ENCODE peak calls at places on chromosomes 3 and 15, in four cellular contexts. One of them, this sample, is unnamed.
A peak's percentile ranks its signal among the peaks of the same experiment; 100 is the strongest.

GRCh38 chr15:100314809-100315400 is 26.9 kb downstream of the ADAMTS17 start:
- DNase-seq in fibroblast of lung: no peak
- DNase-seq in mesendoderm: no peak
- DNase-seq in heart left ventricle: no peak
- DNase-seq in this sample: no peak

GRCh38 chr15:74542192-74543042 is 1.4 kb downstream of the ARID3B start:
- DNase-seq in heart left ventricle: no peak
- DNase-seq in mesendoderm: peak; percentile 51
- DNase-seq in fibroblast of lung: no peak
- DNase-seq in this sample: no peak

GRCh38 chr3:136891934-136892855 is 30.2 kb downstream of the NCK1 start:
- DNase-seq in fibroblast of lung: no peak
- DNase-seq in mesendoderm: peak; percentile 45
- DNase-seq in heart left ventricle: no peak
- DNase-seq in this sample: no peak

GRCh38 chr3:161142486-161142885 is 37.3 kb upstream of the B3GALNT1 start:
- DNase-seq in mesendoderm: no peak
- DNase-seq in heart left ventricle: no peak
- DNase-seq in fibroblast of lung: peak; percentile 80
- DNase-seq in this sample: no peak

GRCh38 chr3:49277357-49277723 is 308 bp upstream of the C3orf62 start:
- DNase-seq in fibroblast of lung: peak; percentile 21
- DNase-seq in heart left ventricle: no peak
- DNase-seq in mesendoderm: no peak
- DNase-seq in this sample: no peak

GRCh38 chr15:25717116-25717755 is 145.9 kb downstream of the ATP10A start:
- DNase-seq in heart left ventricle: no peak
- DNase-seq in fibroblast of lung: peak; percentile 69
- DNase-seq in mesendoderm: no peak
- DNase-seq in this sample: no peak

GRCh38 chr3:22671848-22672247 is 531.3 kb upstream of the UBE2E2 start:
- DNase-seq in heart left ventricle: no peak
- DNase-seq in mesendoderm: no peak
- DNase-seq in fibroblast of lung: no peak
- DNase-seq in this sample: no peak

GRCh38 chr15:94367726-94368535 is 136.6 kb downstream of the MCTP2 start:
- DNase-seq in mesendoderm: no peak
- DNase-seq in fibroblast of lung: no peak
- DNase-seq in heart left ventricle: no peak
- DNase-seq in this sample: no peak

GRCh38 chr3:79937567-79937966 is 169.8 kb upstream of the ROBO1 start:
- DNase-seq in fibroblast of lung: peak; percentile 62
- DNase-seq in heart left ventricle: no peak
- DNase-seq in mesendoderm: peak; percentile 92
- DNase-seq in this sample: no peak

GRCh38 chr3:156218353-156218744 is 98.0 kb downstream of the KCNAB1 start:
- DNase-seq in mesendoderm: peak; percentile 53
- DNase-seq in fibroblast of lung: peak; percentile 52
- DNase-seq in heart left ventricle: no peak
- DNase-seq in this sample: no peak

GRCh38 chr3:51941798-51942602 is at the start of the genes PARP3 and RRP9:
- DNase-seq in fibroblast of lung: peak; percentile 100
- DNase-seq in mesendoderm: peak; percentile 100
- DNase-seq in heart left ventricle: peak; percentile 100
- DNase-seq in this sample: peak; percentile 100

GRCh38 chr3:59877679-59878427 is 828.0 kb upstream of the CFAP20DC start:
- DNase-seq in mesendoderm: no peak
- DNase-seq in heart left ventricle: no peak
- DNase-seq in fibroblast of lung: peak; percentile 76
- DNase-seq in this sample: no peak

GRCh38 chr3:99499235-99499798 is 139.1 kb upstream of the COL8A1 start:
- DNase-seq in heart left ventricle: peak; percentile 46
- DNase-seq in fibroblast of lung: peak; percentile 54
- DNase-seq in mesendoderm: peak; percentile 44
- DNase-seq in this sample: peak; percentile 62

GRCh38 chr3:138442433-138442832 is 8.0 kb downstream of the ESYT3 start:
- DNase-seq in mesendoderm: peak; percentile 85
- DNase-seq in heart left ventricle: no peak
- DNase-seq in fibroblast of lung: peak; percentile 76
- DNase-seq in this sample: no peak

GRCh38 chr15:39358441-39359041 is 222.3 kb upstream of the THBS1 start:
- DNase-seq in mesendoderm: no peak
- DNase-seq in heart left ventricle: peak; percentile 49
- DNase-seq in fibroblast of lung: peak; percentile 89
- DNase-seq in this sample: peak; percentile 64

GRCh38 chr15:60893886-60894285 is 335.2 kb downstream of the RORA start:
- DNase-seq in fibroblast of lung: no peak
- DNase-seq in mesendoderm: no peak
- DNase-seq in heart left ventricle: no peak
- DNase-seq in this sample: no peak

GRCh38 chr3:134879991-134880390 is 84.9 kb downstream of the EPHB1 start:
- DNase-seq in fibroblast of lung: no peak
- DNase-seq in mesendoderm: no peak
- DNase-seq in heart left ventricle: no peak
- DNase-seq in this sample: no peak

GRCh38 chr15:63918317-63918672 is 84.5 kb upstream of the HERC1 start:
- DNase-seq in heart left ventricle: no peak
- DNase-seq in mesendoderm: no peak
- DNase-seq in fibroblast of lung: no peak
- DNase-seq in this sample: no peak

GRCh38 chr3:134642445-134643149 is 8.2 kb downstream of the KY start:
- DNase-seq in heart left ventricle: no peak
- DNase-seq in fibroblast of lung: no peak
- DNase-seq in mesendoderm: no peak
- DNase-seq in this sample: no peak

DNA sequence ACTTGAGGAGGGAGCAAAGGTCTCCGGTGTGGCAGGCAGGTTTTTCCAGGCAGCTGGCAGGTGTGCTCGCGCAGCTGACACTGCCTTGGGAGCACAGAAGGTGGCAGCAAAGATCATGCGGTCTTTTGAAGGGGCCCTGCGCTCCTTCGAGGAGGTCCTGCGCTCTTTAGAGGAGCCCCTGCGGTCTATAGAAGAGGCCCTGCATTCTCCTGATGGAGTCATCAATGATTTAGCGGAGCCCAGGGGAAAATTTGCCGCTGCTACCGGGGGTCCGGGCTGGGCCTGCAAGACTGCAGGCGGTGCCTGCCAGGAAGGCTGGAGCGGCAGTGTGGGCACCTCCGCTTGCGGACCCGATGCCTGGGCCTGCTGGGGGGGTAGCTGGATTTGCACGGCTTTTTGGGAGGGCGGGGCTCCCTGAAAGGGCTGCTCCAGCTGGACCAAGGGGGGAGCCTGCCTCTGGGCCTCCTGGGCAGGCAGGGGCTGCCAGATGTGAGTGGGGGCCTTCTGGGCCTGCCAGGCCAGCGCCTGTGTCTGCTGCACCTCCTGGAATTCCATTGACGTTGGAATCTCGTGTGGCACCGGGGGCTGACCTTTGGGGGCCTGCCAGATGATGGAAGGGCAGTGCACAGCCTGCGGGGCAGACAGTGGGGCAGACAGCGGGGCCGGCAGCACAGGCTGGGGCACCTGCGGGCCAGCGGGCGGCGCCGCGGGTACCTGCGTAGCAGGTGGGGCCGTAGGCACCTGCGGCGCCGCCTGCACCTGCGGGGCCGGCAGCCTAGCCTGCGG is 2.1 kb downstream of the MAGEL2 start:
- DNase-seq in fibroblast of lung: no peak
- DNase-seq in heart left ventricle: no peak
- DNase-seq in mesendoderm: peak; percentile 59
- DNase-seq in this sample: peak; percentile 42
- H3K4me1 ChIP-seq in fibroblast of lung: no peaks in the 10 kb centered on the region
- H3K4me1 ChIP-seq in heart left ventricle: no peaks in the 10 kb centered on the region
- H3K4me1 ChIP-seq in mesendoderm: no peaks in the 10 kb centered on the region
- H3K4me1 ChIP-seq in this sample: no peaks in the 10 kb centered on the region

GRCh38 chr3:27340524-27340923 is 28.7 kb downstream of the NEK10 start:
- DNase-seq in mesendoderm: no peak
- DNase-seq in fibroblast of lung: no peak
- DNase-seq in heart left ventricle: no peak
- DNase-seq in this sample: no peak

GRCh38 chr3:27345045-27345444 is 24.1 kb downstream of the NEK10 start:
- DNase-seq in mesendoderm: no peak
- DNase-seq in heart left ventricle: no peak
- DNase-seq in fibroblast of lung: no peak
- DNase-seq in this sample: no peak

GRCh38 chr3:27345493-27345892 is 23.7 kb downstream of the NEK10 start:
- DNase-seq in heart left ventricle: no peak
- DNase-seq in fibroblast of lung: no peak
- DNase-seq in mesendoderm: no peak
- DNase-seq in this sample: no peak

GRCh38 chr3:27344192-27344591 is 25.0 kb downstream of the NEK10 start:
- DNase-seq in mesendoderm: no peak
- DNase-seq in heart left ventricle: no peak
- DNase-seq in fibroblast of lung: no peak
- DNase-seq in this sample: no peak

DNA sequence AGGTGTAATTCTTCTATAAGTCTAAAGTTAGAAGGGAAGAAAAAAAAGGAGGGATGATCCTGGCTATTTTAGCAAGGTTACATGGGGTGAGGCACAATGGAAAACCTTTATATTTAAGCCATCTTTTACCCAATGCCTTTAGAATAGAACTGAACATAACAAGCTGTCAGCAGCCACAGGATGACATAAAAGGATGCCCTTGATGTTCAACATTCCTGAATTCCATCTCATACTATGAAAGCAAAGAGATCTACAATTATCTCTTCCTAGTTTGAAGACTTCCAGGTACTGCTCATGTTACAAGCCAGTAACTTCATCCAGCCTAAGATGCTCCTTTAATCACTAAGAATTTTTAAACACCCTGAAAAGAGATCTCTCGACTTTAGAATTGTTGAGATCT is 26.9 kb downstream of the NEK10 start:
- DNase-seq in fibroblast of lung: no peak
- DNase-seq in heart left ventricle: no peak
- DNase-seq in mesendoderm: no peak
- DNase-seq in this sample: no peak
- H3K27ac ChIP-seq in fibroblast of lung: no peak overlapping the region
- H3K27ac ChIP-seq in heart left ventricle: no peak overlapping the region
- H3K27ac ChIP-seq in mesendoderm: no peak overlapping the region
- H3K27ac ChIP-seq in this sample: no peak overlapping the region

DNA sequence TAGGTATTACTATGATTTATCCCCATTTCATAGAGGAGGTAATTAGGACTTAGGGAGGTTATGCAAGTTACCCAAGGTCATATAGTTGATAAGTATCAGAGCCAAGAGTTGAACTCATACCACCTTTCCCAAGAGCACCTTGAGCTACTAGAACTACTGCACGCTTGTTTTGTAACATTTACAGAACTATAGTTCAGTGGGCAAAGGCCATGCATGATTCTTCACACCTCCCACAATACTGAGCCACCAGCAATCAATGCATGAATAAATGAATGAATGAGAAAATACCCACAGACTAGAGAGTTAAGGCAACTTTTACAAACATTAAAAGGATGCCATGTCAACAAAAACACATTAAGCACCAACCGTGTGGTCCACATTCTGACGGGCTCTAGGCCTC is 46.8 kb downstream of the LIPC start:
- DNase-seq in mesendoderm: no peak
- DNase-seq in heart left ventricle: no peak
- DNase-seq in fibroblast of lung: no peak
- DNase-seq in this sample: no peak
- H3K4me1 ChIP-seq in mesendoderm: no peaks in the 10 kb centered on the region
- H3K4me1 ChIP-seq in heart left ventricle: no peaks in the 10 kb centered on the region
- H3K4me1 ChIP-seq in fibroblast of lung: peaks cover 2% of the 10 kb centered on the region
- H3K4me1 ChIP-seq in this sample: peaks cover 10% of the 10 kb centered on the region

GRCh38 chr3:12663936-12664908 is at the start of gene RAF1:
- DNase-seq in fibroblast of lung: peak; percentile 99
- DNase-seq in mesendoderm: peak; percentile 99
- DNase-seq in heart left ventricle: peak; percentile 99
- DNase-seq in this sample: peak; percentile 99

GRCh38 chr3:12663311-12663935 is 494 bp downstream of the RAF1 start:
- DNase-seq in fibroblast of lung: peak; percentile 57
- DNase-seq in heart left ventricle: peak; percentile 52
- DNase-seq in mesendoderm: no peak
- DNase-seq in this sample: no peak

GRCh38 chr3:12662593-12663310 is 1.2 kb downstream of the RAF1 start:
- DNase-seq in fibroblast of lung: peak; percentile 47
- DNase-seq in mesendoderm: peak; percentile 77
- DNase-seq in heart left ventricle: peak; percentile 49
- DNase-seq in this sample: peak; percentile 73

GRCh38 chr3:12660196-12660595 is 3.7 kb downstream of the RAF1 start:
- DNase-seq in fibroblast of lung: no peak
- DNase-seq in heart left ventricle: no peak
- DNase-seq in mesendoderm: no peak
- DNase-seq in this sample: no peak

GRCh38 chr3:12661926-12662592 is 1.9 kb downstream of the RAF1 start:
- DNase-seq in heart left ventricle: no peak
- DNase-seq in mesendoderm: no peak
- DNase-seq in fibroblast of lung: no peak
- DNase-seq in this sample: no peak
- H3K27ac ChIP-seq in heart left ventricle: peak overlapping the region; percentile 99
- H3K27ac ChIP-seq in mesendoderm: no peak overlapping the region
- H3K27ac ChIP-seq in fibroblast of lung: peak overlapping the region; percentile 98
- H3K27ac ChIP-seq in this sample: peak overlapping the region; percentile 36

DNA sequence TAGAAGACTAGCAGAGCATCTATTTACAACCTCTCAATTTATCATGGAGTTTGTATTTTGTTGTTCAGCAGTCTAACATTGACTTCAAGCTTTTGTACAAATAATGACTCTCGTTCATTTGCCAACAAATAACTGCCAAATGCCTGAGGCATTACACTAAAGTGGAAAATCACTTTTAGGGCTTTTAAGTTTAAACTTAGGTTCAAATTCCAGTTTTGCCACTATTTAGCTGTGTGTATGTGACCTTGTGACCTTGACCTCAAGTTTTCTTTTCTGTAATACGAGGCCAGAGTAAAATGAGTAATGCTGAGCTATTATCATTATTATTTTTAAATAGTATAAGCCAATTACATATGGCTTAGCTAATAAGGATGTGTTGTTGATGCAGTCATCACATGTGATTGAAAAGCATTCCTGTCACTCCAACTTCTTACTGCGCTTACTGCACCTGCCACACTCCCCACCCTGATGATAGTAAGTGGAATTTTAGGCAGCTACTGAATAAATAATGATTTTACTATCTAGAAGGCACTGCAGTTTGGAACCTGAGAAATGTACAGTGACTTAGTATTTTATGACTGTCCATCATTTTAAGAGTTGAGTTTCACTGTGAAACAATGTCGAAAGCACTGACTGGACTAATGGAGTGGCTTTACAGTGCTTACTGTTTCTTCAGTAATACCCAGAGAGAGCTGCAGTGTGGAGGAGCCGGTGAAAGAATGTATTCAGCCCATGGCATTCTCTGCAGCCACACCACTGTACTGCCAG is 16.3 kb downstream of the ARL8B start:
- DNase-seq in fibroblast of lung: peak; percentile 43
- DNase-seq in heart left ventricle: no peak
- DNase-seq in mesendoderm: no peak
- DNase-seq in this sample: no peak
- H3K4me1 ChIP-seq in fibroblast of lung: peaks cover 19% of the 10 kb centered on the region
- H3K4me1 ChIP-seq in heart left ventricle: peaks cover 20% of the 10 kb centered on the region
- H3K4me1 ChIP-seq in mesendoderm: no peaks in the 10 kb centered on the region
- H3K4me1 ChIP-seq in this sample: peaks cover 9% of the 10 kb centered on the region

GRCh38 chr3:14200841-14201240 is 22.2 kb downstream of the LSM3 start:
- DNase-seq in fibroblast of lung: no peak
- DNase-seq in heart left ventricle: no peak
- DNase-seq in mesendoderm: no peak
- DNase-seq in this sample: no peak
- H3K27ac ChIP-seq in fibroblast of lung: no peak overlapping the region
- H3K27ac ChIP-seq in heart left ventricle: no peak overlapping the region
- H3K27ac ChIP-seq in mesendoderm: no peak overlapping the region
- H3K27ac ChIP-seq in this sample: no peak overlapping the region

This sample was measured in right cardiac atrium.